ENCODE peak calls at places on chromosomes 13 and 19, in six cellular contexts. One of them, this sample, is unnamed.

GRCh38 chr19:10134040-10134439 is 14.3 kb upstream of the EIF3G start:
- DNase-seq in cardiac muscle cell: no peak
- DNase-seq in activated CD4-positive, alpha-beta T cell treated with anti-CD3 and anti-CD28 coated beads, Interleukin-2, amount 50 U/mL, for 1 hour: no peak
- DNase-seq in right cardiac atrium: no peak
- DNase-seq in effector CD4-positive, alpha-beta T cell: no peak
- DNase-seq in T47D: no peak
- DNase-seq in this sample: no peak

GRCh38 chr19:3154957-3155736 is 19.3 kb downstream of the GNA15 start:
- DNase-seq in T47D: peak; percentile 27
- DNase-seq in cardiac muscle cell: peak; percentile 99
- DNase-seq in activated CD4-positive, alpha-beta T cell treated with anti-CD3 and anti-CD28 coated beads, Interleukin-2, amount 50 U/mL, for 1 hour: peak; percentile 75
- DNase-seq in right cardiac atrium: peak; percentile 87
- DNase-seq in effector CD4-positive, alpha-beta T cell: peak; percentile 78
- DNase-seq in this sample: peak; percentile 71

GRCh38 chr19:49064029-49064629 is 489 bp downstream of the NTF4 start:
- DNase-seq in cardiac muscle cell: no peak
- DNase-seq in right cardiac atrium: no peak
- DNase-seq in T47D: peak; percentile 67
- DNase-seq in effector CD4-positive, alpha-beta T cell: no peak
- DNase-seq in activated CD4-positive, alpha-beta T cell treated with anti-CD3 and anti-CD28 coated beads, Interleukin-2, amount 50 U/mL, for 1 hour: no peak
- DNase-seq in this sample: no peak

GRCh38 chr19:5170329-5170745 is 170.3 kb downstream of the PTPRS start:
- DNase-seq in right cardiac atrium: no peak
- DNase-seq in effector CD4-positive, alpha-beta T cell: peak; percentile 27
- DNase-seq in cardiac muscle cell: no peak
- DNase-seq in T47D: no peak
- DNase-seq in activated CD4-positive, alpha-beta T cell treated with anti-CD3 and anti-CD28 coated beads, Interleukin-2, amount 50 U/mL, for 1 hour: peak; percentile 46
- DNase-seq in this sample: no peak

GRCh38 chr13:59261928-59262488 is 901.7 kb downstream of the DIAPH3 start:
- DNase-seq in cardiac muscle cell: peak; percentile 68
- DNase-seq in right cardiac atrium: no peak
- DNase-seq in effector CD4-positive, alpha-beta T cell: no peak
- DNase-seq in activated CD4-positive, alpha-beta T cell treated with anti-CD3 and anti-CD28 coated beads, Interleukin-2, amount 50 U/mL, for 1 hour: no peak
- DNase-seq in T47D: peak; percentile 44
- DNase-seq in this sample: no peak

GRCh38 chr19:50020481-50020880 is 4.7 kb downstream of the VRK3 start:
- DNase-seq in cardiac muscle cell: no peak
- DNase-seq in right cardiac atrium: no peak
- DNase-seq in effector CD4-positive, alpha-beta T cell: no peak
- DNase-seq in T47D: no peak
- DNase-seq in activated CD4-positive, alpha-beta T cell treated with anti-CD3 and anti-CD28 coated beads, Interleukin-2, amount 50 U/mL, for 1 hour: no peak
- DNase-seq in this sample: no peak

GRCh38 chr19:51550848-51551672 is 19.6 kb upstream of the SIGLEC6 start:
- DNase-seq in T47D: no peak
- DNase-seq in cardiac muscle cell: no peak
- DNase-seq in activated CD4-positive, alpha-beta T cell treated with anti-CD3 and anti-CD28 coated beads, Interleukin-2, amount 50 U/mL, for 1 hour: no peak
- DNase-seq in effector CD4-positive, alpha-beta T cell: no peak
- DNase-seq in right cardiac atrium: no peak
- DNase-seq in this sample: no peak

GRCh38 chr13:44052843-44053607 is 173.3 kb downstream of the LACC1 start:
- DNase-seq in T47D: peak; percentile 54
- DNase-seq in right cardiac atrium: no peak
- DNase-seq in activated CD4-positive, alpha-beta T cell treated with anti-CD3 and anti-CD28 coated beads, Interleukin-2, amount 50 U/mL, for 1 hour: no peak
- DNase-seq in cardiac muscle cell: peak; percentile 82
- DNase-seq in effector CD4-positive, alpha-beta T cell: no peak
- DNase-seq in this sample: peak; percentile 88

GRCh38 chr19:2097330-2098327 is 914 bp downstream of the IZUMO4 start:
- DNase-seq in cardiac muscle cell: no peak
- DNase-seq in effector CD4-positive, alpha-beta T cell: peak; percentile 46
- DNase-seq in activated CD4-positive, alpha-beta T cell treated with anti-CD3 and anti-CD28 coated beads, Interleukin-2, amount 50 U/mL, for 1 hour: peak; percentile 38
- DNase-seq in right cardiac atrium: peak; percentile 46
- DNase-seq in T47D: no peak
- DNase-seq in this sample: no peak

GRCh38 chr13:51027644-51028043 is 83.4 kb downstream of the C13orf42 start:
- DNase-seq in right cardiac atrium: no peak
- DNase-seq in T47D: no peak
- DNase-seq in effector CD4-positive, alpha-beta T cell: no peak
- DNase-seq in cardiac muscle cell: no peak
- DNase-seq in activated CD4-positive, alpha-beta T cell treated with anti-CD3 and anti-CD28 coated beads, Interleukin-2, amount 50 U/mL, for 1 hour: no peak
- DNase-seq in this sample: no peak

GRCh38 chr13:50909605-50910482 is at the start of gene RNASEH2B:
- DNase-seq in right cardiac atrium: peak; percentile 77
- DNase-seq in cardiac muscle cell: peak; percentile 79
- DNase-seq in T47D: peak; percentile 64
- DNase-seq in activated CD4-positive, alpha-beta T cell treated with anti-CD3 and anti-CD28 coated beads, Interleukin-2, amount 50 U/mL, for 1 hour: peak; percentile 60
- DNase-seq in effector CD4-positive, alpha-beta T cell: peak; percentile 58
- DNase-seq in this sample: no peak

GRCh38 chr19:30086220-30086619 is 144.2 kb downstream of the URI1 start:
- DNase-seq in cardiac muscle cell: no peak
- DNase-seq in T47D: no peak
- DNase-seq in effector CD4-positive, alpha-beta T cell: no peak
- DNase-seq in right cardiac atrium: no peak
- DNase-seq in activated CD4-positive, alpha-beta T cell treated with anti-CD3 and anti-CD28 coated beads, Interleukin-2, amount 50 U/mL, for 1 hour: no peak
- DNase-seq in this sample: no peak

GRCh38 chr13:46614582-46614981 is 61.6 kb downstream of the LRCH1 start:
- DNase-seq in activated CD4-positive, alpha-beta T cell treated with anti-CD3 and anti-CD28 coated beads, Interleukin-2, amount 50 U/mL, for 1 hour: no peak
- DNase-seq in effector CD4-positive, alpha-beta T cell: no peak
- DNase-seq in right cardiac atrium: no peak
- DNase-seq in cardiac muscle cell: peak; percentile 88
- DNase-seq in T47D: no peak
- DNase-seq in this sample: no peak

GRCh38 chr13:32878172-32878571 is 138.1 kb upstream of the KL start:
- DNase-seq in T47D: no peak
- DNase-seq in cardiac muscle cell: no peak
- DNase-seq in right cardiac atrium: no peak
- DNase-seq in activated CD4-positive, alpha-beta T cell treated with anti-CD3 and anti-CD28 coated beads, Interleukin-2, amount 50 U/mL, for 1 hour: no peak
- DNase-seq in effector CD4-positive, alpha-beta T cell: no peak
- DNase-seq in this sample: no peak

GRCh38 chr13:90800082-90800746 is 547.3 kb upstream of the MIR17HG start:
- DNase-seq in right cardiac atrium: peak; percentile 66
- DNase-seq in effector CD4-positive, alpha-beta T cell: no peak
- DNase-seq in activated CD4-positive, alpha-beta T cell treated with anti-CD3 and anti-CD28 coated beads, Interleukin-2, amount 50 U/mL, for 1 hour: no peak
- DNase-seq in cardiac muscle cell: peak; percentile 85
- DNase-seq in T47D: no peak
- DNase-seq in this sample: no peak

GRCh38 chr13:44437356-44438233 is 64.0 kb downstream of the SERP2 start:
- DNase-seq in right cardiac atrium: no peak
- DNase-seq in effector CD4-positive, alpha-beta T cell: no peak
- DNase-seq in cardiac muscle cell: peak; percentile 57
- DNase-seq in T47D: peak; percentile 47
- DNase-seq in activated CD4-positive, alpha-beta T cell treated with anti-CD3 and anti-CD28 coated beads, Interleukin-2, amount 50 U/mL, for 1 hour: no peak
- DNase-seq in this sample: no peak

GRCh38 chr13:100529666-100530065 is 58.9 kb downstream of the GGACT start:
- DNase-seq in cardiac muscle cell: no peak
- DNase-seq in activated CD4-positive, alpha-beta T cell treated with anti-CD3 and anti-CD28 coated beads, Interleukin-2, amount 50 U/mL, for 1 hour: no peak
- DNase-seq in effector CD4-positive, alpha-beta T cell: no peak
- DNase-seq in right cardiac atrium: no peak
- DNase-seq in T47D: no peak
- DNase-seq in this sample: no peak

GRCh38 chr19:16899566-16900075 is 10.8 kb downstream of the F2RL3 start:
- DNase-seq in activated CD4-positive, alpha-beta T cell treated with anti-CD3 and anti-CD28 coated beads, Interleukin-2, amount 50 U/mL, for 1 hour: no peak
- DNase-seq in cardiac muscle cell: peak; percentile 45
- DNase-seq in T47D: no peak
- DNase-seq in right cardiac atrium: no peak
- DNase-seq in effector CD4-positive, alpha-beta T cell: no peak
- DNase-seq in this sample: no peak

GRCh38 chr13:110554227-110554836 is 7.2 kb downstream of the RAB20 start:
- DNase-seq in effector CD4-positive, alpha-beta T cell: no peak
- DNase-seq in cardiac muscle cell: no peak
- DNase-seq in T47D: no peak
- DNase-seq in right cardiac atrium: no peak
- DNase-seq in activated CD4-positive, alpha-beta T cell treated with anti-CD3 and anti-CD28 coated beads, Interleukin-2, amount 50 U/mL, for 1 hour: no peak
- DNase-seq in this sample: no peak

GRCh38 chr19:57068921-57069697 is 50.7 kb upstream of the USP29 start:
- DNase-seq in effector CD4-positive, alpha-beta T cell: no peak
- DNase-seq in right cardiac atrium: no peak
- DNase-seq in cardiac muscle cell: no peak
- DNase-seq in activated CD4-positive, alpha-beta T cell treated with anti-CD3 and anti-CD28 coated beads, Interleukin-2, amount 50 U/mL, for 1 hour: no peak
- DNase-seq in T47D: peak; percentile 67
- DNase-seq in this sample: no peak

GRCh38 chr19:13476071-13476470 is 30.2 kb downstream of the CACNA1A start:
- DNase-seq in cardiac muscle cell: no peak
- DNase-seq in activated CD4-positive, alpha-beta T cell treated with anti-CD3 and anti-CD28 coated beads, Interleukin-2, amount 50 U/mL, for 1 hour: no peak
- DNase-seq in effector CD4-positive, alpha-beta T cell: no peak
- DNase-seq in right cardiac atrium: no peak
- DNase-seq in T47D: no peak
- DNase-seq in this sample: no peak

GRCh38 chr19:41617941-41618730 is 8.7 kb downstream of the CEACAM4 start:
- DNase-seq in right cardiac atrium: no peak
- DNase-seq in cardiac muscle cell: no peak
- DNase-seq in T47D: no peak
- DNase-seq in effector CD4-positive, alpha-beta T cell: no peak
- DNase-seq in activated CD4-positive, alpha-beta T cell treated with anti-CD3 and anti-CD28 coated beads, Interleukin-2, amount 50 U/mL, for 1 hour: no peak
- DNase-seq in this sample: no peak

GRCh38 chr13:97391201-97391600 is 42.8 kb upstream of the RAP2A start:
- DNase-seq in T47D: no peak
- DNase-seq in activated CD4-positive, alpha-beta T cell treated with anti-CD3 and anti-CD28 coated beads, Interleukin-2, amount 50 U/mL, for 1 hour: no peak
- DNase-seq in right cardiac atrium: no peak
- DNase-seq in effector CD4-positive, alpha-beta T cell: no peak
- DNase-seq in cardiac muscle cell: peak; percentile 47
- DNase-seq in this sample: no peak

GRCh38 chr13:47463726-47464125 is 537.3 kb downstream of the SUCLA2 start:
- DNase-seq in effector CD4-positive, alpha-beta T cell: no peak
- DNase-seq in right cardiac atrium: no peak
- DNase-seq in cardiac muscle cell: peak; percentile 63
- DNase-seq in T47D: no peak
- DNase-seq in activated CD4-positive, alpha-beta T cell treated with anti-CD3 and anti-CD28 coated beads, Interleukin-2, amount 50 U/mL, for 1 hour: no peak
- DNase-seq in this sample: peak; percentile 19

GRCh38 chr13:91247768-91248167 is 99.7 kb upstream of the MIR17HG start:
- DNase-seq in cardiac muscle cell: peak; percentile 5
- DNase-seq in effector CD4-positive, alpha-beta T cell: no peak
- DNase-seq in activated CD4-positive, alpha-beta T cell treated with anti-CD3 and anti-CD28 coated beads, Interleukin-2, amount 50 U/mL, for 1 hour: no peak
- DNase-seq in right cardiac atrium: no peak
- DNase-seq in T47D: peak; percentile 25
- DNase-seq in this sample: no peak

GRCh38 chr13:71580614-71581013 is 286.4 kb downstream of the DACH1 start:
- DNase-seq in right cardiac atrium: no peak
- DNase-seq in effector CD4-positive, alpha-beta T cell: no peak
- DNase-seq in T47D: no peak
- DNase-seq in activated CD4-positive, alpha-beta T cell treated with anti-CD3 and anti-CD28 coated beads, Interleukin-2, amount 50 U/mL, for 1 hour: no peak
- DNase-seq in cardiac muscle cell: no peak
- DNase-seq in this sample: no peak

GRCh38 chr13:60335531-60335930 is 61.5 kb upstream of the TDRD3 start:
- DNase-seq in activated CD4-positive, alpha-beta T cell treated with anti-CD3 and anti-CD28 coated beads, Interleukin-2, amount 50 U/mL, for 1 hour: no peak
- DNase-seq in cardiac muscle cell: peak; percentile 27
- DNase-seq in effector CD4-positive, alpha-beta T cell: no peak
- DNase-seq in right cardiac atrium: no peak
- DNase-seq in T47D: peak; percentile 28
- DNase-seq in this sample: no peak

GRCh38 chr19:38690146-38690545 is 42.7 kb downstream of the ACTN4 start:
- DNase-seq in effector CD4-positive, alpha-beta T cell: no peak
- DNase-seq in right cardiac atrium: no peak
- DNase-seq in cardiac muscle cell: no peak
- DNase-seq in activated CD4-positive, alpha-beta T cell treated with anti-CD3 and anti-CD28 coated beads, Interleukin-2, amount 50 U/mL, for 1 hour: no peak
- DNase-seq in T47D: no peak
- DNase-seq in this sample: no peak

GRCh38 chr13:33144358-33144784 is 128.1 kb downstream of the KL start:
- DNase-seq in cardiac muscle cell: no peak
- DNase-seq in T47D: no peak
- DNase-seq in effector CD4-positive, alpha-beta T cell: no peak
- DNase-seq in right cardiac atrium: no peak
- DNase-seq in activated CD4-positive, alpha-beta T cell treated with anti-CD3 and anti-CD28 coated beads, Interleukin-2, amount 50 U/mL, for 1 hour: no peak
- DNase-seq in this sample: no peak